ENCODE peak calls at places on chromosomes 6 and 20, in four cellular contexts. W is A549, A is IMR-90, E is GM12878. J is an unnamed sample.

GRCh38 chr6:38012573-38012972 is 193.0 kb downstream of the ZFAND3 start:
- DNase-seq in W (peak; percentile 9), A (peak; percentile 67), E (no peak), J (peak; percentile 42)

GRCh38 chr20:60062431-60063336 is 104.5 kb downstream of the CDH26 start:
- DNase-seq in W (no peak), A (peak; percentile 69), E (no peak), J (no peak)

GRCh38 chr20:47929368-47930115 is 144.3 kb upstream of the SULF2 start:
- DNase-seq in W (peak; percentile 36), A (peak; percentile 26), E (no peak), J (no peak)

GRCh38 chr6:47247227-47247797 is 62.4 kb downstream of the TNFRSF21 start:
- DNase-seq in W (no peak), A (no peak), E (no peak), J (no peak)

GRCh38 chr20:37994512-37994911 is 38.7 kb downstream of the TTI1 start:
- DNase-seq in W (peak; percentile 49), A (peak; percentile 64), E (no peak), J (no peak)

GRCh38 chr6:108809211-108809610 is 39.0 kb upstream of the ARMC2 start:
- DNase-seq in W (no peak), A (no peak), E (no peak), J (no peak)

GRCh38 chr6:25942561-25943147 is 12.2 kb upstream of the SLC17A2 start:
- DNase-seq in W (peak; percentile 16), A (peak; percentile 55), E (no peak), J (no peak)

GRCh38 chr6:111845441-111845871 is 27.8 kb downstream of the FYN start:
- DNase-seq in W (no peak), A (no peak), E (no peak), J (peak; percentile 44)

GRCh38 chr6:126539022-126539421 is 199.1 kb downstream of the CENPW start:
- DNase-seq in W (peak; percentile 11), A (peak; percentile 52), E (no peak), J (no peak)

GRCh38 chr6:104003803-104004516 is 855.8 kb downstream of the HACE1 start:
- DNase-seq in W (no peak), A (no peak), E (no peak), J (no peak)

GRCh38 chr6:11110921-11111768 is at the start of gene ERVFRD-1:
- DNase-seq in W (no peak), A (no peak), E (no peak), J (no peak)

GRCh38 chr6:74334722-74335121 is 638.7 kb downstream of the CD109 start:
- DNase-seq in W (no peak), A (no peak), E (no peak), J (no peak)

GRCh38 chr20:46631874-46632446 is 19.3 kb downstream of the SLC13A3 start:
- DNase-seq in W (no peak), A (no peak), E (no peak), J (no peak)

GRCh38 chr6:95017922-95018321 is 559.4 kb upstream of the MANEA start:
- DNase-seq in W (no peak), A (no peak), E (no peak), J (no peak)

GRCh38 chr6:121305957-121306607 is 28.2 kb downstream of the TBC1D32 start:
- DNase-seq in W (peak; percentile 2), A (peak; percentile 25), E (no peak), J (peak; percentile 22)

DNA sequence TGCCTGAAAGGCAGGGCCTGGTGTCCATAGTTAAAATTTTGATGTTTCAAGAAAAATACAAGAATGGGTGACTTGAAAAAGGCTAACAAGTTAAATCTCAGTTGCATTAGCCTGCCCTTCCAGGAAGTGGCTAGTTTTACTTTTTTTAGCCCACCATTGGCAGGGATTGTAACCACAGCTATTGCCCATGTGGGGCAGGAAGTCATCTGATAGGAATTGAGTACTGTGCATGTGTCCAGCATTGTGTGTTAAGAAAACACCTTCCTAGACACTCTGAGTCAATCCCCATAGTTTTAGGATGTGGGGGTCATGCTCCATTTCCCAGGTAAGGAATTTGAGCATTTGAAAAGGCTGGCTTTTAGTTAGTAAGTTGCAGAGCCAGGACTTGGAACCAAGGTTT is 26.9 kb downstream of the LYRM2 start:
- DNase-seq in W (no peak), A (peak; percentile 12), E (no peak), J (no peak)
- TF ChIP-seq ELK1 in W (no peak), A (no peak), E (no peak), J (no peak)

DNA sequence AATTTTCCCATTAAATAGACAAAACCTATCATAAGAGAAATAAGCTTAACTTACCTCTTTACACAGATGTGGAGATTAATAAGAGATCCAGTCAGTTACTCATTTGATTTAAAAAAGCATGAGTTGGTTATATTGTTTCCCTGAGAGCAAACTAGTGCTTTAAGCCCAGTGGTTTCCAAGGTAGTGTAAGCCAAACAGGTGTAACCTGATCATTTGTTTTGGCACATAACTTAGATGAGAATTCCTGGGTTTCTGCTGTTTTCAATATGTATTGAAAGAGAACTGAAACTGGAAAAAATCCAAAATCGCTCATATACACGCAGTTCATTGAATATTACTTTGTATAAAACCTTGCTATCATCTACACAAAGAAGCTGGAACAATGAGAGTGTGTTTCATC is 30.5 kb upstream of the SMIM8 start:
- DNase-seq in W (no peak), A (no peak), E (no peak), J (no peak)
- TF ChIP-seq ELK1 in W (no peak), A (no peak), E (no peak), J (no peak)

DNA sequence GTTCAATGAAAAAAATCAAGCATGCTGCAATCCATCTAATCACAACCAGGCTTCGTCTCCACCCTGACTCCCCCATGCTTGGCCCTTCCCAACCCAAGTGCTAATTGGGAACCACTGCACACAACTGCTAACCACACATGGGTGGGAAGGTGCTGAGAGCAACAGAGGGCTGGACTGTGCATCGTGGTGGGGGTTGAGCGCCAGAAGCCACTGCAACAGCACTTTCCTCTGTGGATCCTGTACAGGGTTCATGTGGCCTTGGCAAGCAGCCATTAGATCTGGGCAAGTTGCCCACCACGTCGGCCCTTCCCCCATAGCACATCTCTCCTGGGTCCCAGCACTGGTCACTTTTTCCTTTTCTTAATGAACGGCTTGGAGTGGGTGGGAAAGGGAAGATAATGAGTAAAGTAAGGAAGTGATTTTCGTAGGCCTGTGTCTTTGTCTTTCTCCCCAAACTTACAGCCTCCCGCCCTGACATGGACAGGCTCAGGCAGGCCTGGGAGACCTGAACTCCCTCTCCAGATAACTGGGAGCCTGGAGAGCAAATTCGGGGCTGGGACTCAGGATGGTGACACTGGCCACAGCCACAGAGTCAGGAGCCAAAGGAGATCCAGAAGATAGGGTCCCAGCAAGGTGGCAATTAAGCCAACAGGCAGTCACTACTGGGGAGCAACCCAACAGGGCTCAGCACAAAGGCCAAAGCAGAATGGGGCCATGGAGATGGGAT is 34.4 kb upstream of the MRPS10 start:
- DNase-seq in W (no peak), A (no peak), E (no peak), J (no peak)
- TF ChIP-seq ELK1 in W (no peak), A (no peak), E (no peak), J (no peak)

DNA sequence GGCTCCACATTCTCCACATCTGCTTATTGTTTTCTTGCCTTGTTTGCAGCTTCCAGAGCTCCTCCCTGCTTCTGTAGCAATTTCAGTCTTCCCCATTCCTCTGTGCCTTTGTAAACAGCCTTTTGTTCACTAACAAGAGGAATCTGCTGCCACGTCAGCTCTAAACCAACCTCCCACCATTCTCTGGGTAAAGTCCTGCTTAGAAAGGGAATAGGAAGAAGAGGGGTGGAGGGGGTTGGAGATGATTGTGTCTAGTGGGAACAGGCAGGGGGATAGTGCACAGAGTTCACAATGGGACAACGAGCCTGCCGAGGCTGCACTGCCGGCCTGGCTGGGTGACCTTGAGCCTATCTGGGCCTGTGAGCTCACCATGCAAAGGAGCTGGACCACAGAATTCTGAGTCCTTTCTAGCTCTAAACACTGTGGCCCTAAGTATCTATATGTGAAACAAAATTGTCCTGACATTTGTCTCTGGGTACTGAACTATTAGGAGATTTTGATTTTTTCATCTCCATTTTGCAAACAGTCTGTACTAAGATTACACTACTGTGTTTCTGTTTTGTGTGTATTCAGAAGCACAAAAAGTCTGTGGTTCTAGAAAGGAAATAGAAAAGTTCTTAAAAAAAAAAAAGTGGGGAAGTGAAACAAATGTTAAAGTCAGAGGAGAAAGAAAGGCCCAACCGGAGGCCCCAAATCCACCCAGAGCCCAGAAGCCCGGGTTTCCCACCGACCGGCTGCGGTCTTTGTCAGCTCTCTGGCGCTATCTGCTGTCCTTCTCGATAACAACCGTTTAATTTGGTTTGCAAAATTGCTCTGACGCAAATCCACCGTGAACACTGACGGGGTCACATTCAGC is 1.4 kb upstream of the PRND start:
- DNase-seq in W (peak; percentile 90), A (peak; percentile 67), E (peak; percentile 71), J (peak; percentile 63)
- TF ChIP-seq ELK1 in W (no peak), A (no peak), E (no peak), J (no peak)

DNA sequence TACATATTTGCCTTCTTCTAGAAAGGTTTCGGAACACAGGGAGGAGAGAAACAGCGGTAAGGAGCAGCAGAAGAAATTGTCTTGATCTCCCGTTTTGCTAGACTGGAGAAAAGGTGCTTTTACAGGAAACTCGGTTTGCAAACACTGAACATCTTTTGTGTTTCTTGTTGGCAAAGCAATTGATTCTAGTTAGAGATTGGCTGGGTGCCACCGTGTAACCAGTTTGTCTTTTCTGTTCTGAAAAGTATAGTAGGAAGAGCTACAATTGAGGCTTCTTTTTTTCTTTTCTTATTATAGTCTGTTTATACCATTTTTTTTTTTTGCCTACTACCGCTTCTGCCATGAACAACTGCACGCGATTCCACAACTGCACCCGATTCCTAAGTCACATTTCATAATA is 404.1 kb upstream of the ID4 start:
- DNase-seq in W (no peak), A (no peak), E (no peak), J (no peak)
- TF ChIP-seq ELK1 in W (no peak), A (no peak), E (no peak), J (no peak)

DNA sequence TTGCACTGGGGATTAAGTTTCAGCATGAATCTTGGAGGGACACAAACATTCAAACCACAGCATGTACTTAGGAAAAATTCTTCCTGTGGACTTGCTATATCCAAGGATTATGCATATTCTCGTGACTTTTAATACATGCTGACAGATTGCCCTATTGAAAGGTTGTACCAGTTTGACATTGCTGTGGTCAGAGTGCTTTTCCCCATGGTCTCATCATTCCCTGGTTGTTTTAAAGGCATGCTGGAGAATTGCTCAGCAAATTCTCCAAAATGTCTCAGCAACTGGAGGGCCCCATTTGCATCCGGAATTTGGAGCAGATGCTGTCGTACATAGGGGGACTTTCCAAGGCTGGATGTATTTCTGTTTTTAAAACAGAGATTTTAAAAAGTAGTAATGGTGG is 7.4 kb downstream of the HECA start:
- DNase-seq in W (no peak), A (no peak), E (no peak), J (no peak)
- TF ChIP-seq ELK1 in W (no peak), A (no peak), E (no peak), J (no peak)

DNA sequence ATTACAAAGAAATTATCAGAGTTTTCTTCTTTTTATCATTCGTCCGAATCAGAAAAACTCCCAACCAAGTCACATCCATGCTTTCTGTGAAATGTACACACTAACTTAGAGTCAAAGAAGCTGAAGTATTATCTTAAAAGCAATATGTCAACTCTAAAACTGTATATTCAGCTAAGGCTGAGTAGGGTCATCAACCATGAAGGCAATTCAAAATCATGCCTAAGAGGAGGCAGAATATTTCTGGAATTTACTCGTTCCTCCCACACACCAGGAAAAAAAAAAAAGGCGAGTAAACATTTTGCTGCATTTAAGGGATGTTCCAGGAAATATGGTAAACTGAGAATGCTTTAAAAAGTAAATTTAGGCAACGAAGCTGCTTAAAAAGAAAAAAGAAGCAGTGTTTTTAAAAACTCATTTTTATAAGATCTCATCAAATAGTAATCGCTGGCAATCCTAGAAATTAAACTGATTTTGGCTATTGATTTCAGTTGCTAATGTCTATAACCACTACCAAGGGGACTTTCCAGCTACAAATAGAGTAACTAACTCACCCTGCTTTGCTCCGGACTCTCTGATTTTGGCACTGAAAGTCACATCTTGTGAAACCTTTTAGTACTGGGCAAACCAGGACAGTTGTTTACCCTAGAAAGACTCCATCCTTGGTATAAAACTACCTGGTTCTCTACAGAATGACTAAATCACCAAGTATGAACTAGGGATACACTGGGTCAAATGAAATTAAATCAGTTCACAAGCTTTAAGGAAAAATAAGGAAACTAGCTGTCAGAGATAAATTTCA is 82.8 kb downstream of the MBOAT1 start:
- DNase-seq in W (no peak), A (peak; percentile 10), E (no peak), J (no peak)
- TF ChIP-seq ELK1 in W (no peak), A (no peak), E (no peak), J (no peak)

GRCh38 chr6:154653853-154654252 is 79.4 kb upstream of the SCAF8 start:
- DNase-seq in W (peak; percentile 13), A (peak; percentile 87), E (no peak), J (no peak)
- TF ChIP-seq ELK1 in W (no peak), A (no peak), E (no peak), J (no peak)